ENCODE peak calls at places on chromosomes 3 and 15, in eight cellular contexts. L is mesothelial cell of epicardium; N is activated B cell treated with CpG ODN at 0.5 μM for 24 hours; A is neural crest cell; P is psoas muscle; H is tibial artery; G is CD8-positive, alpha-beta T cell; V is heart right ventricle. F is an unnamed sample.

GRCh38 chr15:64014995-64015394 is 31.3 kb downstream of the DAPK2 start:
- DNase-seq in L (no peak), N (no peak), A (no peak), P (peak; percentile 88), H (no peak), G (no peak), V (peak; percentile 60), F (no peak)

GRCh38 chr15:71278989-71279756 is 163.9 kb downstream of the THSD4 start:
- DNase-seq in L (peak; percentile 40), N (no peak), A (no peak), P (peak; percentile 68), H (peak; percentile 81), G (no peak), V (no peak), F (no peak)

GRCh38 chr3:8723612-8724011 is 10.0 kb upstream of the CAV3 start:
- DNase-seq in L (no peak), N (no peak), A (no peak), P (no peak), H (no peak), G (no peak), V (no peak), F (no peak)

GRCh38 chr3:57518276-57518914 is 25.7 kb downstream of the DNAH12 start:
- DNase-seq in L (no peak), N (no peak), A (no peak), P (no peak), H (no peak), G (no peak), V (no peak), F (no peak)

GRCh38 chr15:31327674-31328424 is 1.2 kb downstream of the KLF13 start:
- DNase-seq in L (no peak), N (peak; percentile 80), A (peak; percentile 26), P (peak; percentile 81), H (peak; percentile 83), G (peak; percentile 73), V (peak; percentile 65), F (peak; percentile 76)

GRCh38 chr3:112454098-112454884 is 45.0 kb downstream of the BTLA start:
- DNase-seq in L (no peak), N (no peak), A (no peak), P (no peak), H (no peak), G (no peak), V (peak; percentile 13), F (no peak)

GRCh38 chr3:87855626-87856025 is 203.2 kb downstream of the CGGBP1 start:
- DNase-seq in L (no peak), N (no peak), A (no peak), P (no peak), H (no peak), G (no peak), V (no peak), F (no peak)

GRCh38 chr3:41026394-41027177 is 172.7 kb upstream of the CTNNB1 start:
- DNase-seq in L (no peak), N (no peak), A (peak; percentile 39), P (peak; percentile 56), H (no peak), G (no peak), V (peak; percentile 88), F (no peak)

GRCh38 chr3:37945803-37946530 is 44.6 kb upstream of the VILL start:
- DNase-seq in L (peak; percentile 50), N (no peak), A (no peak), P (no peak), H (no peak), G (no peak), V (no peak), F (no peak)

GRCh38 chr15:43800286-43801136 is at the start of gene HYPK:
- DNase-seq in L (peak; percentile 73), N (peak; percentile 83), A (peak; percentile 73), P (peak; percentile 97), H (peak; percentile 97), G (peak; percentile 89), V (peak; percentile 94), F (peak; percentile 89)

GRCh38 chr3:123535580-123535979 is 49.3 kb downstream of the HACD2 start:
- DNase-seq in L (no peak), N (no peak), A (no peak), P (no peak), H (no peak), G (no peak), V (no peak), F (no peak)

GRCh38 chr3:54999159-54999558 is 71.3 kb upstream of the LRTM1 start:
- DNase-seq in L (no peak), N (no peak), A (peak; percentile 12), P (no peak), H (no peak), G (no peak), V (no peak), F (no peak)

GRCh38 chr3:133478624-133479023 is 78.8 kb downstream of the BFSP2 start:
- DNase-seq in L (no peak), N (no peak), A (no peak), P (no peak), H (no peak), G (no peak), V (no peak), F (no peak)

GRCh38 chr3:42159706-42160472 is 68.7 kb downstream of the TRAK1 start:
- DNase-seq in L (no peak), N (no peak), A (peak; percentile 9), P (peak; percentile 50), H (peak; percentile 69), G (peak; percentile 25), V (no peak), F (no peak)

GRCh38 chr3:193677734-193678133 is 84.7 kb downstream of the OPA1 start:
- DNase-seq in L (no peak), N (no peak), A (no peak), P (no peak), H (no peak), G (no peak), V (no peak), F (no peak)

GRCh38 chr15:85063088-85063487 is 81.4 kb downstream of the PDE8A start:
- DNase-seq in L (no peak), N (no peak), A (no peak), P (no peak), H (no peak), G (no peak), V (no peak), F (no peak)

GRCh38 chr3:175336406-175337133 is 477.4 kb downstream of the NAALADL2 start:
- DNase-seq in L (no peak), N (no peak), A (no peak), P (no peak), H (no peak), G (no peak), V (no peak), F (no peak)

GRCh38 chr3:186425788-186426730 is 64.0 kb upstream of the DGKG start:
- DNase-seq in L (no peak), N (no peak), A (no peak), P (no peak), H (no peak), G (no peak), V (no peak), F (no peak)

GRCh38 chr15:40044717-40045571 is 6.0 kb upstream of the SRP14 start:
- DNase-seq in L (peak; percentile 65), N (peak; percentile 77), A (peak; percentile 81), P (peak; percentile 93), H (peak; percentile 91), G (peak; percentile 65), V (peak; percentile 87), F (peak; percentile 75)

GRCh38 chr3:128555098-128555825 is 62.3 kb upstream of the GATA2 start:
- DNase-seq in L (no peak), N (no peak), A (no peak), P (peak; percentile 76), H (peak; percentile 71), G (no peak), V (peak; percentile 59), F (no peak)

GRCh38 chr15:63460210-63461135 is 43.9 kb upstream of the USP3 start:
- DNase-seq in L (no peak), N (no peak), A (no peak), P (no peak), H (peak; percentile 48), G (no peak), V (no peak), F (no peak)

GRCh38 chr3:88005066-88005465 is 53.7 kb downstream of the CGGBP1 start:
- DNase-seq in L (no peak), N (no peak), A (no peak), P (no peak), H (no peak), G (no peak), V (no peak), F (no peak)

DNA sequence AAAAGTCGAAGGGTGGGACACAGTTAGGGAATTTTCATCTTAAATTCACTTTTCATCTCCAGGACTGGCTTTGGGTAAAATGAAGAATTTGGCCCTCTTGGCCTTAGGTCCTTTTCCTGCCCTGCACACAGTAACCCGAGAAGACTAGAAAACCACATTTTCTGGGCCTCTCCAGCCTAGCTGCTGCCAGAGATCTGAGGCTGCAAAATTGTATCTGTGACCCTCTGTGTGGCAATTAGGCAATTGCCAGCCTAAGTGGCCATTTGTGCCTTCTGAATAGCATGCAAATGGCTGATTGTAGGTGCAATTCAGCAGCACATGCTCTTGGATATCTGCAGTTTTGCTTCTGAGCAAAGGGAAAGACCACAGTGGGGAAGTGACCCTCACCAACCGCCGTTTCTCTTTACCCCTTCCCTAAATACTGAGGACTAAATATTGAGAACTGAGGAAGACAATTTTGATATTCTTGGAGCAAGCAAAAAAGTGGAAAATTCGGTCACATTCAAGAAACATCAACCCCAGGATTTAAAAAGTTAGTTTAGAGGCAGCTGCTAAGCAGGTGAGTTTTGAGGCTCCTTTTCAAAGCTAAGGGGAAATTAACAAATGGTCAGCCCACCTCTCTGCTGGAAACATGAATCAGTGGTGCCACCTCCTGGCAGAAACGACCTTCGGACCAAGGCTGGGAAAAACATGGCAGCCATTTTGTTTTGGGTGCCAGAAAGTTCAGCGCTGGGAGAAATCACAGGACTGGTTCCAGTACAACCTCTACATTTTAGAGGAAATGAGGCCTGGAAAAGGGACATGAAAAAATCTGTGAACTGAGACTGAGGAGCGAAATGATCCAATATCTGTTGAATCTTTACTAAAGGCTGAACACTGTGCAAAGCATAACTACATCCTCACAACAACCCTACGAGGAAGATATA is 56.6 kb upstream of the PRTG start:
- DNase-seq in L (peak; percentile 39), N (no peak), A (peak; percentile 87), P (no peak), H (no peak), G (no peak), V (peak; percentile 17), F (no peak)
- TF ChIP-seq CTCF in L (peak; percentile 76), N (no peak), A (peak; percentile 85), P (peak; percentile 26), H (no peak), G (no peak), V (peak; percentile 57), F (no peak)

GRCh38 chr3:157130881-157131251 is 29.1 kb downstream of the CCNL1 start:
- DNase-seq in L (no peak), N (no peak), A (no peak), P (no peak), H (no peak), G (no peak), V (no peak), F (no peak)
- TF ChIP-seq CTCF in L (peak; percentile 32), N (no peak), A (no peak), P (no peak), H (no peak), G (peak; percentile 22), V (no peak), F (peak; percentile 36)

GRCh38 chr3:170488802-170489201 is 70.1 kb downstream of the CLDN11 start:
- DNase-seq in L (no peak), N (no peak), A (no peak), P (no peak), H (no peak), G (no peak), V (no peak), F (no peak)
- TF ChIP-seq CTCF in L (no peak), N (no peak), A (no peak), P (no peak), H (no peak), G (no peak), V (no peak), F (no peak)

GRCh38 chr3:82261013-82261412 is 499.6 kb upstream of the GBE1 start:
- DNase-seq in L (no peak), N (no peak), A (no peak), P (no peak), H (no peak), G (no peak), V (no peak), F (no peak)
- TF ChIP-seq CTCF in L (no peak), N (no peak), A (no peak), P (no peak), H (no peak), G (no peak), V (no peak), F (no peak)

F was measured in natural killer cell.